ENCODE peak calls at places on chromosomes 12 and 14, in nine cellular contexts. N, G, S, U, Z, F, T, M and D are unnamed samples.

GRCh38 chr14:95961481-95961880 is 77.7 kb upstream of the C14orf132 start:
- DNase-seq in N (no peak), G (no peak), S (no peak), U (no peak), Z (no peak), F (no peak), T (no peak), M (no peak), D (no peak)

GRCh38 chr12:21911832-21912231 is 29.4 kb downstream of the ABCC9 start:
- DNase-seq in N (no peak), G (no peak), S (no peak), U (no peak), Z (no peak), F (no peak), T (no peak), M (peak; percentile 5), D (no peak)

GRCh38 chr12:9706081-9706685 is 26.7 kb downstream of the CLECL1 start:
- DNase-seq in N (no peak), G (no peak), S (no peak), U (no peak), Z (no peak), F (no peak), T (no peak), M (peak; percentile 20), D (no peak)

GRCh38 chr12:99521664-99522063 is 125.9 kb upstream of the GARIN6 start:
- DNase-seq in N (no peak), G (no peak), S (no peak), U (no peak), Z (no peak), F (no peak), T (no peak), M (no peak), D (no peak)

GRCh38 chr12:124586756-124587155 is 19.3 kb upstream of the NCOR2 start:
- DNase-seq in N (no peak), G (no peak), S (no peak), U (no peak), Z (peak; percentile 40), F (no peak), T (no peak), M (no peak), D (no peak)

GRCh38 chr12:82414926-82415325 is 56.6 kb downstream of the METTL25 start:
- DNase-seq in N (no peak), G (no peak), S (no peak), U (no peak), Z (no peak), F (peak; percentile 67), T (no peak), M (no peak), D (no peak)

GRCh38 chr12:43976027-43976426 is 140.1 kb downstream of the TMEM117 start:
- DNase-seq in N (no peak), G (no peak), S (no peak), U (no peak), Z (no peak), F (no peak), T (no peak), M (peak; percentile 6), D (no peak)

GRCh38 chr14:79587194-79587593 is 624.1 kb downstream of the DIO2 start:
- DNase-seq in N (peak; percentile 45), G (peak; percentile 4), S (no peak), U (no peak), Z (no peak), F (no peak), T (no peak), M (no peak), D (no peak)

GRCh38 chr12:80837342-80837978 is 100.3 kb downstream of the LIN7A start:
- DNase-seq in N (peak; percentile 79), G (peak; percentile 38), S (no peak), U (no peak), Z (no peak), F (peak; percentile 61), T (peak; percentile 91), M (peak; percentile 76), D (no peak)

GRCh38 chr12:67982165-67982563 is 7.1 kb upstream of the IFNG-AS1 start:
- DNase-seq in N (no peak), G (no peak), S (no peak), U (no peak), Z (no peak), F (peak; percentile 13), T (no peak), M (no peak), D (no peak)

GRCh38 chr14:75016815-75017214 is 14.1 kb downstream of the EIF2B2 start:
- DNase-seq in N (no peak), G (no peak), S (no peak), U (no peak), Z (no peak), F (no peak), T (no peak), M (no peak), D (no peak)

GRCh38 chr12:78146365-78146772 is 315.7 kb downstream of the NAV3 start:
- DNase-seq in N (peak; percentile 74), G (no peak), S (peak; percentile 2), U (no peak), Z (no peak), F (peak; percentile 26), T (peak; percentile 63), M (peak; percentile 62), D (no peak)

GRCh38 chr12:125634813-125635212 is 569.6 kb downstream of the AACS start:
- DNase-seq in N (no peak), G (no peak), S (no peak), U (no peak), Z (peak; percentile 49), F (no peak), T (no peak), M (no peak), D (no peak)

GRCh38 chr14:92026548-92027190 is 13.2 kb downstream of the TRIP11 start:
- DNase-seq in N (no peak), G (no peak), S (no peak), U (no peak), Z (no peak), F (no peak), T (no peak), M (no peak), D (no peak)

GRCh38 chr14:101827286-101827685 is 65.8 kb downstream of the PPP2R5C start:
- DNase-seq in N (no peak), G (no peak), S (no peak), U (no peak), Z (no peak), F (no peak), T (no peak), M (no peak), D (no peak)

GRCh38 chr14:101830271-101830670 is 68.8 kb downstream of the PPP2R5C start:
- DNase-seq in N (no peak), G (no peak), S (no peak), U (no peak), Z (no peak), F (no peak), T (no peak), M (no peak), D (no peak)

GRCh38 chr14:101825797-101826196 is 64.3 kb downstream of the PPP2R5C start:
- DNase-seq in N (no peak), G (no peak), S (no peak), U (no peak), Z (no peak), F (no peak), T (no peak), M (no peak), D (no peak)

GRCh38 chr14:101826359-101826758 is 64.8 kb downstream of the PPP2R5C start:
- DNase-seq in N (no peak), G (no peak), S (no peak), U (no peak), Z (no peak), F (no peak), T (no peak), M (no peak), D (no peak)

DNA sequence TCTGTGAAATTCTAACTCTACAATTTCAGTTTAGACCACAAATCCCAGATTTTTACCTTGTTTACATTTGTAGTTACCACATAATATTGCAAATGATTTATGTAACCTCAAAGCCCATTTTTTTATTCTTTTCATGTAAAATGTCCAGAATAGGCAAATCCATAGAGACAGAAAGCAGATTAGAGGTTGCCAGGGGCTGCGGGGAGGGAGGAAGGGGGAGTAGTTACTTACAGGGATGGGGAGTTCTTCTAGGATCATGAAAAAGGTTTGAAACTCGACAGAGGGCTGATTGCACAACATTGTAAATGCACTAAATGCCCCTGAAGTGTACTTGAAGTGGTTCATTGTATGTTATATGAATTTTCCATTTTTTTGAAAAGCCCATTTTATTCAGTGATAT is 66.5 kb downstream of the PPP2R5C start:
- DNase-seq in N (peak; percentile 72), G (no peak), S (no peak), U (no peak), Z (no peak), F (no peak), T (no peak), M (peak; percentile 48), D (no peak)
- H3K4me1 ChIP-seq in N (peaks cover 12% of the 10 kb centered on the region), G (peaks cover 96% of the 10 kb centered on the region), S (peaks cover 86% of the 10 kb centered on the region), U (peaks cover 98% of the 10 kb centered on the region), Z (peaks cover 76% of the 10 kb centered on the region), F (no peaks in the 10 kb centered on the region), T (no peaks in the 10 kb centered on the region), M (peaks cover 18% of the 10 kb centered on the region), D (no peaks in the 10 kb centered on the region)

GRCh38 chr12:29229158-29229505 is 80.1 kb downstream of the FAR2 start:
- DNase-seq in N (no peak), G (no peak), S (no peak), U (no peak), Z (no peak), F (no peak), T (peak; percentile 18), M (no peak), D (no peak)
- H3K27ac ChIP-seq in N (no peak overlapping the region), G (no peak overlapping the region), S (no peak overlapping the region), U (no peak overlapping the region), Z (no peak overlapping the region), F (no peak overlapping the region), T (peak overlapping the region; percentile 94), M (no peak overlapping the region), D (no peak overlapping the region)

GRCh38 chr12:56162468-56163290 is 4.5 kb downstream of the MYL6 start:
- DNase-seq in N (no peak), G (no peak), S (no peak), U (no peak), Z (no peak), F (no peak), T (peak; percentile 64), M (no peak), D (no peak)

GRCh38 chr12:56161677-56162351 is 3.7 kb downstream of the MYL6 start:
- DNase-seq in N (no peak), G (no peak), S (no peak), U (no peak), Z (no peak), F (no peak), T (peak; percentile 23), M (no peak), D (no peak)

GRCh38 chr12:56159482-56160105 is 1.4 kb downstream of the MYL6 start:
- DNase-seq in N (no peak), G (no peak), S (no peak), U (no peak), Z (no peak), F (no peak), T (no peak), M (no peak), D (no peak)

GRCh38 chr12:56160160-56160763 is 2.1 kb downstream of the MYL6 start:
- DNase-seq in N (no peak), G (no peak), S (peak; percentile 74), U (peak; percentile 86), Z (no peak), F (no peak), T (peak; percentile 59), M (peak; percentile 35), D (no peak)

GRCh38 chr12:56160894-56161667 is 2.9 kb downstream of the MYL6 start:
- DNase-seq in N (no peak), G (no peak), S (no peak), U (no peak), Z (no peak), F (no peak), T (no peak), M (no peak), D (no peak)
- H3K4me3 ChIP-seq in N (peak overlapping the region; percentile 53), G (peak overlapping the region; percentile 73), S (peak overlapping the region; percentile 18), U (peak overlapping the region; percentile 67), Z (peak overlapping the region; percentile 88), F (peak overlapping the region; percentile 99), T (peak overlapping the region; percentile 84), M (peak overlapping the region; percentile 73), D (peak overlapping the region; percentile 71)

GRCh38 chr12:49956663-49957569 is 4.8 kb upstream of the AQP5 start:
- DNase-seq in N (no peak), G (no peak), S (no peak), U (no peak), Z (no peak), F (no peak), T (no peak), M (no peak), D (no peak)
- H3K4me1 ChIP-seq in N (no peaks in the 10 kb centered on the region), G (peaks cover 18% of the 10 kb centered on the region), S (no peaks in the 10 kb centered on the region), U (peaks cover 12% of the 10 kb centered on the region), Z (peaks cover 42% of the 10 kb centered on the region), F (peaks cover 8% of the 10 kb centered on the region), T (peaks cover 35% of the 10 kb centered on the region), M (no peaks in the 10 kb centered on the region), D (peaks cover 14% of the 10 kb centered on the region)